ENCODE peak calls at places on chromosomes 3 and 15, in five cellular contexts. One of them, this sample, is unnamed.

GRCh38 chr3:42605550-42606173 is 5.2 kb downstream of the NKTR start:
- DNase-seq in NCI-H2107: no peak
- DNase-seq in stomach: no peak
- DNase-seq in CD4-positive, alpha-beta T cell: no peak
- DNase-seq in CD4-positive, CD25-positive, alpha-beta regulatory T cell: no peak
- DNase-seq in this sample: no peak

GRCh38 chr15:79977431-79977940 is 6.5 kb upstream of the BCL2A1 start:
- DNase-seq in NCI-H2107: no peak
- DNase-seq in CD4-positive, CD25-positive, alpha-beta regulatory T cell: no peak
- DNase-seq in stomach: no peak
- DNase-seq in CD4-positive, alpha-beta T cell: no peak
- DNase-seq in this sample: no peak

GRCh38 chr3:126208618-126209256 is 28.4 kb upstream of the ALDH1L1 start:
- DNase-seq in CD4-positive, alpha-beta T cell: no peak
- DNase-seq in CD4-positive, CD25-positive, alpha-beta regulatory T cell: no peak
- DNase-seq in stomach: peak
- DNase-seq in NCI-H2107: peak
- DNase-seq in this sample: no peak

GRCh38 chr3:192223815-192224214 is 503.5 kb downstream of the FGF12 start:
- DNase-seq in CD4-positive, CD25-positive, alpha-beta regulatory T cell: no peak
- DNase-seq in stomach: no peak
- DNase-seq in CD4-positive, alpha-beta T cell: no peak
- DNase-seq in NCI-H2107: no peak
- DNase-seq in this sample: no peak

GRCh38 chr3:186467969-186468368 is 76.2 kb downstream of the CRYGS start:
- DNase-seq in CD4-positive, alpha-beta T cell: no peak
- DNase-seq in CD4-positive, CD25-positive, alpha-beta regulatory T cell: no peak
- DNase-seq in NCI-H2107: no peak
- DNase-seq in stomach: no peak
- DNase-seq in this sample: no peak

GRCh38 chr3:35648347-35648746 is 9.0 kb downstream of the ARPP21 start:
- DNase-seq in NCI-H2107: no peak
- DNase-seq in CD4-positive, CD25-positive, alpha-beta regulatory T cell: no peak
- DNase-seq in CD4-positive, alpha-beta T cell: no peak
- DNase-seq in stomach: no peak
- DNase-seq in this sample: no peak

GRCh38 chr3:69079269-69080159 is 651 bp downstream of the UBA3 start:
- DNase-seq in CD4-positive, CD25-positive, alpha-beta regulatory T cell: no peak
- DNase-seq in CD4-positive, alpha-beta T cell: no peak
- DNase-seq in stomach: no peak
- DNase-seq in NCI-H2107: no peak
- DNase-seq in this sample: no peak

GRCh38 chr15:98800437-98801233 is 152.3 kb downstream of the IGF1R start:
- DNase-seq in CD4-positive, CD25-positive, alpha-beta regulatory T cell: no peak
- DNase-seq in NCI-H2107: peak
- DNase-seq in CD4-positive, alpha-beta T cell: no peak
- DNase-seq in stomach: peak
- DNase-seq in this sample: no peak

GRCh38 chr3:32376098-32376497 is 15.6 kb upstream of the CMTM7 start:
- DNase-seq in stomach: no peak
- DNase-seq in CD4-positive, CD25-positive, alpha-beta regulatory T cell: no peak
- DNase-seq in NCI-H2107: no peak
- DNase-seq in CD4-positive, alpha-beta T cell: no peak
- DNase-seq in this sample: no peak

GRCh38 chr15:74798388-74799254 is 14.0 kb upstream of the LMAN1L start:
- DNase-seq in CD4-positive, CD25-positive, alpha-beta regulatory T cell: no peak
- DNase-seq in NCI-H2107: no peak
- DNase-seq in CD4-positive, alpha-beta T cell: no peak
- DNase-seq in stomach: peak
- DNase-seq in this sample: no peak

GRCh38 chr3:8421267-8421666 is 80.4 kb upstream of the LMCD1 start:
- DNase-seq in stomach: no peak
- DNase-seq in NCI-H2107: no peak
- DNase-seq in CD4-positive, alpha-beta T cell: no peak
- DNase-seq in CD4-positive, CD25-positive, alpha-beta regulatory T cell: peak
- DNase-seq in this sample: no peak

GRCh38 chr3:141000027-141000663 is 51.0 kb upstream of the SPSB4 start:
- DNase-seq in CD4-positive, CD25-positive, alpha-beta regulatory T cell: peak
- DNase-seq in NCI-H2107: peak
- DNase-seq in stomach: peak
- DNase-seq in CD4-positive, alpha-beta T cell: peak
- DNase-seq in this sample: no peak

GRCh38 chr3:101625879-101626278 is 51.1 kb downstream of the ZBTB11 start:
- DNase-seq in CD4-positive, alpha-beta T cell: no peak
- DNase-seq in NCI-H2107: no peak
- DNase-seq in CD4-positive, CD25-positive, alpha-beta regulatory T cell: no peak
- DNase-seq in stomach: no peak
- DNase-seq in this sample: no peak

GRCh38 chr3:101796076-101796475 is 17.1 kb downstream of the NXPE3 start:
- DNase-seq in NCI-H2107: no peak
- DNase-seq in CD4-positive, CD25-positive, alpha-beta regulatory T cell: no peak
- DNase-seq in CD4-positive, alpha-beta T cell: no peak
- DNase-seq in stomach: no peak
- DNase-seq in this sample: no peak

GRCh38 chr15:101115318-101115886 is 136.4 kb downstream of the CHSY1 start:
- DNase-seq in stomach: no peak
- DNase-seq in CD4-positive, CD25-positive, alpha-beta regulatory T cell: no peak
- DNase-seq in NCI-H2107: no peak
- DNase-seq in CD4-positive, alpha-beta T cell: no peak
- DNase-seq in this sample: no peak

GRCh38 chr3:16118396-16118795 is 56.1 kb upstream of the GALNT15 start:
- DNase-seq in CD4-positive, CD25-positive, alpha-beta regulatory T cell: no peak
- DNase-seq in CD4-positive, alpha-beta T cell: no peak
- DNase-seq in stomach: no peak
- DNase-seq in NCI-H2107: no peak
- DNase-seq in this sample: no peak

GRCh38 chr3:99875925-99876781 is 58.5 kb downstream of the CMSS1 start:
- DNase-seq in stomach: peak
- DNase-seq in NCI-H2107: no peak
- DNase-seq in CD4-positive, CD25-positive, alpha-beta regulatory T cell: peak
- DNase-seq in CD4-positive, alpha-beta T cell: peak
- DNase-seq in this sample: no peak

GRCh38 chr3:105232536-105232935 is 134.2 kb upstream of the ALCAM start:
- DNase-seq in NCI-H2107: no peak
- DNase-seq in stomach: no peak
- DNase-seq in CD4-positive, CD25-positive, alpha-beta regulatory T cell: no peak
- DNase-seq in CD4-positive, alpha-beta T cell: no peak
- DNase-seq in this sample: no peak

GRCh38 chr3:133829310-133829707 is 23.7 kb downstream of the SRPRB start:
- DNase-seq in CD4-positive, alpha-beta T cell: no peak
- DNase-seq in CD4-positive, CD25-positive, alpha-beta regulatory T cell: no peak
- DNase-seq in stomach: no peak
- DNase-seq in NCI-H2107: no peak
- DNase-seq in this sample: no peak

GRCh38 chr3:107251819-107252218 is 125.4 kb upstream of the CCDC54 start:
- DNase-seq in CD4-positive, alpha-beta T cell: no peak
- DNase-seq in NCI-H2107: no peak
- DNase-seq in CD4-positive, CD25-positive, alpha-beta regulatory T cell: no peak
- DNase-seq in stomach: no peak
- DNase-seq in this sample: no peak

GRCh38 chr3:45644467-45645201 is 44.6 kb upstream of the SACM1L start:
- DNase-seq in CD4-positive, CD25-positive, alpha-beta regulatory T cell: no peak
- DNase-seq in stomach: no peak
- DNase-seq in NCI-H2107: no peak
- DNase-seq in CD4-positive, alpha-beta T cell: no peak
- DNase-seq in this sample: no peak